ENCODE peak calls at places on chromosomes 4 and X, in nine cellular contexts. One of them, this sample, is unnamed.

GRCh38 chr4:122119739-122120138 is 32.4 kb upstream of the BLTP1 start:
- DNase-seq in GM10248: no peak
- DNase-seq in left lung: no peak
- DNase-seq in cardiac fibroblast: no peak
- DNase-seq in HFF-Myc: no peak
- DNase-seq in breast epithelium: no peak
- DNase-seq in MM.1S: no peak
- DNase-seq in CD8-positive, alpha-beta T cell: no peak
- DNase-seq in astrocyte of the cerebellum: no peak
- DNase-seq in this sample: no peak

GRCh38 chr4:96776922-96777510 is 937.1 kb downstream of the PDHA2 start:
- DNase-seq in GM10248: no peak
- DNase-seq in left lung: no peak
- DNase-seq in cardiac fibroblast: no peak
- DNase-seq in HFF-Myc: no peak
- DNase-seq in breast epithelium: no peak
- DNase-seq in MM.1S: no peak
- DNase-seq in CD8-positive, alpha-beta T cell: no peak
- DNase-seq in astrocyte of the cerebellum: no peak
- DNase-seq in this sample: no peak

GRCh38 chr4:41661447-41662076 is 87.0 kb downstream of the PHOX2B start:
- DNase-seq in GM10248: peak
- DNase-seq in left lung: no peak
- DNase-seq in cardiac fibroblast: peak
- DNase-seq in HFF-Myc: peak
- DNase-seq in breast epithelium: peak
- DNase-seq in MM.1S: peak
- DNase-seq in CD8-positive, alpha-beta T cell: no peak
- DNase-seq in astrocyte of the cerebellum: peak
- DNase-seq in this sample: peak

GRCh38 chr4:20761382-20761781 is 61.1 kb downstream of the PACRGL start:
- DNase-seq in GM10248: no peak
- DNase-seq in left lung: no peak
- DNase-seq in cardiac fibroblast: no peak
- DNase-seq in HFF-Myc: no peak
- DNase-seq in breast epithelium: no peak
- DNase-seq in MM.1S: no peak
- DNase-seq in CD8-positive, alpha-beta T cell: no peak
- DNase-seq in astrocyte of the cerebellum: no peak
- DNase-seq in this sample: no peak

GRCh38 chrX:110401142-110401541 is 42.5 kb downstream of the RTL9 start:
- DNase-seq in GM10248: no peak
- DNase-seq in left lung: no peak
- DNase-seq in cardiac fibroblast: no peak
- DNase-seq in HFF-Myc: no peak
- DNase-seq in breast epithelium: no peak
- DNase-seq in MM.1S: peak
- DNase-seq in CD8-positive, alpha-beta T cell: no peak
- DNase-seq in astrocyte of the cerebellum: no peak
- DNase-seq in this sample: no peak

GRCh38 chr4:114867291-114867690 is 246.1 kb downstream of the NDST4 start:
- DNase-seq in GM10248: no peak
- DNase-seq in left lung: no peak
- DNase-seq in cardiac fibroblast: no peak
- DNase-seq in HFF-Myc: no peak
- DNase-seq in breast epithelium: no peak
- DNase-seq in MM.1S: no peak
- DNase-seq in CD8-positive, alpha-beta T cell: no peak
- DNase-seq in astrocyte of the cerebellum: no peak
- DNase-seq in this sample: no peak

GRCh38 chr4:159410076-159410777 is 307.3 kb downstream of the RAPGEF2 start:
- DNase-seq in GM10248: no peak
- DNase-seq in left lung: no peak
- DNase-seq in cardiac fibroblast: peak
- DNase-seq in HFF-Myc: no peak
- DNase-seq in breast epithelium: no peak
- DNase-seq in MM.1S: no peak
- DNase-seq in CD8-positive, alpha-beta T cell: no peak
- DNase-seq in astrocyte of the cerebellum: no peak
- DNase-seq in this sample: no peak

GRCh38 chrX:150567645-150568319 is 639 bp upstream of the MTM1 start:
- DNase-seq in GM10248: no peak
- DNase-seq in left lung: no peak
- DNase-seq in cardiac fibroblast: no peak
- DNase-seq in HFF-Myc: no peak
- DNase-seq in breast epithelium: no peak
- DNase-seq in MM.1S: no peak
- DNase-seq in CD8-positive, alpha-beta T cell: no peak
- DNase-seq in astrocyte of the cerebellum: no peak
- DNase-seq in this sample: no peak

GRCh38 chrX:50697691-50698090 is 116.3 kb downstream of the SHROOM4 start:
- DNase-seq in GM10248: no peak
- DNase-seq in left lung: no peak
- DNase-seq in cardiac fibroblast: peak
- DNase-seq in HFF-Myc: peak
- DNase-seq in breast epithelium: no peak
- DNase-seq in MM.1S: no peak
- DNase-seq in CD8-positive, alpha-beta T cell: no peak
- DNase-seq in astrocyte of the cerebellum: peak
- DNase-seq in this sample: peak

GRCh38 chrX:154412468-154412867 is 1.1 kb downstream of the TAFAZZIN start:
- DNase-seq in GM10248: no peak
- DNase-seq in left lung: no peak
- DNase-seq in cardiac fibroblast: peak
- DNase-seq in HFF-Myc: no peak
- DNase-seq in breast epithelium: no peak
- DNase-seq in MM.1S: peak
- DNase-seq in CD8-positive, alpha-beta T cell: peak
- DNase-seq in astrocyte of the cerebellum: no peak
- DNase-seq in this sample: no peak

GRCh38 chrX:153739754-153740486 is 15.3 kb downstream of the ABCD1 start:
- DNase-seq in GM10248: no peak
- DNase-seq in left lung: no peak
- DNase-seq in cardiac fibroblast: no peak
- DNase-seq in HFF-Myc: no peak
- DNase-seq in breast epithelium: no peak
- DNase-seq in MM.1S: no peak
- DNase-seq in CD8-positive, alpha-beta T cell: peak
- DNase-seq in astrocyte of the cerebellum: no peak
- DNase-seq in this sample: no peak

GRCh38 chr4:59598233-59598618 is 1601.9 kb upstream of the ADGRL3 start:
- DNase-seq in GM10248: no peak
- DNase-seq in left lung: peak
- DNase-seq in cardiac fibroblast: no peak
- DNase-seq in HFF-Myc: no peak
- DNase-seq in breast epithelium: no peak
- DNase-seq in MM.1S: no peak
- DNase-seq in CD8-positive, alpha-beta T cell: no peak
- DNase-seq in astrocyte of the cerebellum: no peak
- DNase-seq in this sample: no peak

GRCh38 chr4:16524911-16525574 is 298.8 kb upstream of the TAPT1 start:
- DNase-seq in GM10248: no peak
- DNase-seq in left lung: no peak
- DNase-seq in cardiac fibroblast: peak
- DNase-seq in HFF-Myc: no peak
- DNase-seq in breast epithelium: no peak
- DNase-seq in MM.1S: no peak
- DNase-seq in CD8-positive, alpha-beta T cell: no peak
- DNase-seq in astrocyte of the cerebellum: no peak
- DNase-seq in this sample: peak

GRCh38 chr4:72352746-72353145 is 216.3 kb downstream of the ADAMTS3 start:
- DNase-seq in GM10248: no peak
- DNase-seq in left lung: no peak
- DNase-seq in cardiac fibroblast: no peak
- DNase-seq in HFF-Myc: no peak
- DNase-seq in breast epithelium: no peak
- DNase-seq in MM.1S: no peak
- DNase-seq in CD8-positive, alpha-beta T cell: no peak
- DNase-seq in astrocyte of the cerebellum: peak
- DNase-seq in this sample: no peak

GRCh38 chr4:5809216-5809776 is 83.6 kb downstream of the CRMP1 start:
- DNase-seq in GM10248: no peak
- DNase-seq in left lung: no peak
- DNase-seq in cardiac fibroblast: no peak
- DNase-seq in HFF-Myc: no peak
- DNase-seq in breast epithelium: no peak
- DNase-seq in MM.1S: no peak
- DNase-seq in CD8-positive, alpha-beta T cell: no peak
- DNase-seq in astrocyte of the cerebellum: no peak
- DNase-seq in this sample: no peak

GRCh38 chr4:8372506-8373070 is 67.9 kb downstream of the ACOX3 start:
- DNase-seq in GM10248: no peak
- DNase-seq in left lung: no peak
- DNase-seq in cardiac fibroblast: no peak
- DNase-seq in HFF-Myc: no peak
- DNase-seq in breast epithelium: no peak
- DNase-seq in MM.1S: no peak
- DNase-seq in CD8-positive, alpha-beta T cell: no peak
- DNase-seq in astrocyte of the cerebellum: no peak
- DNase-seq in this sample: no peak

GRCh38 chrX:20594985-20595384 is 328.3 kb upstream of the RPS6KA3 start:
- DNase-seq in GM10248: no peak
- DNase-seq in left lung: no peak
- DNase-seq in cardiac fibroblast: peak
- DNase-seq in HFF-Myc: no peak
- DNase-seq in breast epithelium: no peak
- DNase-seq in MM.1S: no peak
- DNase-seq in CD8-positive, alpha-beta T cell: no peak
- DNase-seq in astrocyte of the cerebellum: no peak
- DNase-seq in this sample: no peak
- TF ChIP-seq CTCF in GM10248: no peak
- TF ChIP-seq CTCF in left lung: no peak
- TF ChIP-seq CTCF in cardiac fibroblast: peak
- TF ChIP-seq CTCF in HFF-Myc: no peak
- TF ChIP-seq CTCF in breast epithelium: no peak
- TF ChIP-seq CTCF in MM.1S: no peak
- TF ChIP-seq CTCF in CD8-positive, alpha-beta T cell: no peak
- TF ChIP-seq CTCF in astrocyte of the cerebellum: peak
- TF ChIP-seq CTCF in this sample: peak

GRCh38 chr4:74054483-74055032 is 16.1 kb upstream of the CXCL3 start:
- DNase-seq in GM10248: no peak
- DNase-seq in left lung: no peak
- DNase-seq in cardiac fibroblast: no peak
- DNase-seq in HFF-Myc: no peak
- DNase-seq in breast epithelium: no peak
- DNase-seq in MM.1S: no peak
- DNase-seq in CD8-positive, alpha-beta T cell: no peak
- DNase-seq in astrocyte of the cerebellum: no peak
- DNase-seq in this sample: no peak

GRCh38 chr4:74055498-74055897 is 17.0 kb upstream of the CXCL3 start:
- DNase-seq in GM10248: no peak
- DNase-seq in left lung: no peak
- DNase-seq in cardiac fibroblast: no peak
- DNase-seq in HFF-Myc: no peak
- DNase-seq in breast epithelium: no peak
- DNase-seq in MM.1S: no peak
- DNase-seq in CD8-positive, alpha-beta T cell: no peak
- DNase-seq in astrocyte of the cerebellum: no peak
- DNase-seq in this sample: no peak

GRCh38 chr4:74056858-74057562 is 18.5 kb upstream of the CXCL3 start:
- DNase-seq in GM10248: no peak
- DNase-seq in left lung: no peak
- DNase-seq in cardiac fibroblast: peak
- DNase-seq in HFF-Myc: no peak
- DNase-seq in breast epithelium: no peak
- DNase-seq in MM.1S: no peak
- DNase-seq in CD8-positive, alpha-beta T cell: no peak
- DNase-seq in astrocyte of the cerebellum: no peak
- DNase-seq in this sample: peak

GRCh38 chr4:74056114-74056857 is 17.8 kb upstream of the CXCL3 start:
- DNase-seq in GM10248: no peak
- DNase-seq in left lung: no peak
- DNase-seq in cardiac fibroblast: peak
- DNase-seq in HFF-Myc: no peak
- DNase-seq in breast epithelium: no peak
- DNase-seq in MM.1S: no peak
- DNase-seq in CD8-positive, alpha-beta T cell: no peak
- DNase-seq in astrocyte of the cerebellum: no peak
- DNase-seq in this sample: no peak

DNA sequence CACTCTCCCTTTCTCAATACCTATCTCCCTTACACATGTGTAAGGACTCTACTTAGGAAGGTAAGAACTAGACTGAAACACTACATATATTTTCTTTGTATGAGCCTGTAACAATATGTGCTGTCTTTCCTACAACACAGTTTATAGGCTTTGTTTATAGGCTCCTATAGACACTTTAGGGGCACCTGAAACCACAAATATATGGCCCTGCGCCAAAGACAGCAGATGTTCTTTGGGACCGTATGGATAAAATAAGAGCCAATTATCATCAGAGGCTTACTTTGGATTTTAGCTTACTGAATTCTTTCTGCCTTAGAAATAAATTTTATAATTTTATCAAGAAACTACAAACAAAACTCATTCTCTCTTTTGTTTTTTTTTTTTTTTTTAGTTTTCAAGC is 16.6 kb upstream of the CXCL3 start:
- DNase-seq in GM10248: no peak
- DNase-seq in left lung: no peak
- DNase-seq in cardiac fibroblast: no peak
- DNase-seq in HFF-Myc: no peak
- DNase-seq in breast epithelium: no peak
- DNase-seq in MM.1S: no peak
- DNase-seq in CD8-positive, alpha-beta T cell: no peak
- DNase-seq in astrocyte of the cerebellum: no peak
- DNase-seq in this sample: no peak
- TF ChIP-seq CTCF in GM10248: no peak
- TF ChIP-seq CTCF in left lung: no peak
- TF ChIP-seq CTCF in cardiac fibroblast: no peak
- TF ChIP-seq CTCF in HFF-Myc: no peak
- TF ChIP-seq CTCF in breast epithelium: no peak
- TF ChIP-seq CTCF in MM.1S: no peak
- TF ChIP-seq CTCF in CD8-positive, alpha-beta T cell: no peak
- TF ChIP-seq CTCF in astrocyte of the cerebellum: no peak
- TF ChIP-seq CTCF in this sample: no peak

DNA sequence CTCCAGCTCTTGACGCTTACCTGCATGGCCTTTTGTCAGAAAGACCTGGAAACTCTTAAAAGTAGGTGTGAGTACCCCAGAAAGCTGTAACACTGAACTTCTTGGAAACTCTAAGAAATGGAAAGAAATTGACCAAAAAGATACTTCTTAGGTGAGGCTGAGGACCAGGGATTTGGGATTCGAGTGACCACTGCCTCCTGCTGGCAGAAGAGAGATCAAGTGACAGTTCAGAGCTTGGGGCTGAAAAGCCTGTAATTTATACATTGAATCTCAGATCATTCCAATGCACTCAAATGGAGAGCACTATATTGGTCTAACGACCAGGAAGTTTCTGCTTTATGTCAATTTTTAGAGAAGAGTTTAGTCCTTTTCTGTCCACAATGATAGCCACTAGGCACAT is 204.6 kb downstream of the PDGFRA start:
- DNase-seq in GM10248: no peak
- DNase-seq in left lung: no peak
- DNase-seq in cardiac fibroblast: peak
- DNase-seq in HFF-Myc: no peak
- DNase-seq in breast epithelium: no peak
- DNase-seq in MM.1S: no peak
- DNase-seq in CD8-positive, alpha-beta T cell: no peak
- DNase-seq in astrocyte of the cerebellum: no peak
- DNase-seq in this sample: no peak
- TF ChIP-seq CTCF in GM10248: peak
- TF ChIP-seq CTCF in left lung: peak
- TF ChIP-seq CTCF in cardiac fibroblast: peak
- TF ChIP-seq CTCF in HFF-Myc: peak
- TF ChIP-seq CTCF in breast epithelium: no peak
- TF ChIP-seq CTCF in MM.1S: peak
- TF ChIP-seq CTCF in CD8-positive, alpha-beta T cell: no peak
- TF ChIP-seq CTCF in astrocyte of the cerebellum: peak
- TF ChIP-seq CTCF in this sample: peak

GRCh38 chr4:177033130-177033529 is 240.4 kb upstream of the VEGFC start:
- DNase-seq in GM10248: no peak
- DNase-seq in left lung: no peak
- DNase-seq in cardiac fibroblast: no peak
- DNase-seq in HFF-Myc: no peak
- DNase-seq in breast epithelium: no peak
- DNase-seq in MM.1S: no peak
- DNase-seq in CD8-positive, alpha-beta T cell: no peak
- DNase-seq in astrocyte of the cerebellum: no peak
- DNase-seq in this sample: no peak
- TF ChIP-seq CTCF in GM10248: no peak
- TF ChIP-seq CTCF in left lung: no peak
- TF ChIP-seq CTCF in cardiac fibroblast: no peak
- TF ChIP-seq CTCF in HFF-Myc: no peak
- TF ChIP-seq CTCF in breast epithelium: no peak
- TF ChIP-seq CTCF in MM.1S: no peak
- TF ChIP-seq CTCF in CD8-positive, alpha-beta T cell: no peak
- TF ChIP-seq CTCF in astrocyte of the cerebellum: peak
- TF ChIP-seq CTCF in this sample: no peak